ENCODE peak calls at places on chromosomes 2 and 18, in five cellular contexts. L is brain microvascular endothelial cell, W is RWPE1, B is choroid plexus epithelial cell, V is fibroblast of pulmonary artery. R is an unnamed sample.

GRCh38 chr2:70647873-70648481 is 94.4 kb upstream of the TGFA start:
- DNase-seq in L (peak), W (peak), B (peak), V (peak), R (peak)

GRCh38 chr2:240630771-240631560 is 5.7 kb downstream of the GPR35 start:
- DNase-seq in L (no peak), W (no peak), B (no peak), V (no peak), R (no peak)

GRCh38 chr18:26192233-26192632 is 34.0 kb upstream of the TAF4B start:
- DNase-seq in L (no peak), W (no peak), B (no peak), V (no peak), R (no peak)

GRCh38 chr2:170088776-170089175 is 89.2 kb upstream of the MYO3B start:
- DNase-seq in L (no peak), W (no peak), B (no peak), V (peak), R (no peak)

GRCh38 chr18:35982404-35983114 is 10.1 kb downstream of the RMP24 start:
- DNase-seq in L (peak), W (no peak), B (peak), V (peak), R (peak)

GRCh38 chr2:135916232-135916631 is 40.0 kb upstream of the MCM6 start:
- DNase-seq in L (no peak), W (peak), B (peak), V (peak), R (peak)

GRCh38 chr2:180004731-180005130 is 2.4 kb downstream of the CWC22 start:
- DNase-seq in L (no peak), W (no peak), B (no peak), V (no peak), R (no peak)

GRCh38 chr2:2848621-2849443 is 517.8 kb upstream of the MYT1L start:
- DNase-seq in L (no peak), W (no peak), B (no peak), V (no peak), R (no peak)

GRCh38 chr2:72579595-72580180 is 246.1 kb downstream of the EXOC6B start:
- DNase-seq in L (no peak), W (peak), B (peak), V (peak), R (peak)

GRCh38 chr2:128308889-128309288 is 9.8 kb downstream of the HS6ST1 start:
- DNase-seq in L (no peak), W (no peak), B (no peak), V (no peak), R (no peak)

GRCh38 chr2:192499476-192499875 is 304.7 kb upstream of the TMEFF2 start:
- DNase-seq in L (no peak), W (peak), B (peak), V (peak), R (peak)

GRCh38 chr2:143730155-143730949 is 601.1 kb downstream of the ARHGAP15 start:
- DNase-seq in L (peak), W (peak), B (peak), V (no peak), R (no peak)

GRCh38 chr2:29050591-29050990 is 23.7 kb downstream of the PCARE start:
- DNase-seq in L (no peak), W (no peak), B (no peak), V (no peak), R (no peak)

GRCh38 chr2:173631123-173631450 is 276.4 kb downstream of the CDCA7 start:
- DNase-seq in L (peak), W (no peak), B (peak), V (peak), R (no peak)

GRCh38 chr18:79397288-79397829 is 1.6 kb downstream of the NFATC1 start:
- DNase-seq in L (no peak), W (no peak), B (no peak), V (no peak), R (no peak)

GRCh38 chr18:79395308-79395640 is 456 bp upstream of the NFATC1 start:
- DNase-seq in L (no peak), W (no peak), B (no peak), V (no peak), R (no peak)

GRCh38 chr18:79397830-79398761 is 2.4 kb downstream of the NFATC1 start:
- DNase-seq in L (no peak), W (no peak), B (no peak), V (no peak), R (no peak)

GRCh38 chr18:79395761-79396404 is at the start of gene NFATC1:
- DNase-seq in L (peak), W (peak), B (peak), V (peak), R (no peak)

GRCh38 chr18:79396431-79397287 is 929 bp downstream of the NFATC1 start:
- DNase-seq in L (no peak), W (peak), B (peak), V (peak), R (no peak)
- TF ChIP-seq CTCF in L (peak), W (peak), B (no peak), V (no peak), R (peak)

GRCh38 chr2:45044916-45045315 is 35.7 kb upstream of the SIX2 start:
- DNase-seq in L (no peak), W (no peak), B (no peak), V (no peak), R (no peak)
- TF ChIP-seq CTCF in L (no peak), W (no peak), B (no peak), V (no peak), R (no peak)

GRCh38 chr18:67516432-67517223 is at the start of gene DSEL:
- DNase-seq in L (peak), W (peak), B (peak), V (peak), R (peak)
- TF ChIP-seq CTCF in L (no peak), W (no peak), B (no peak), V (no peak), R (no peak)

GRCh38 chr18:23667114-23667513 is 4.4 kb upstream of the ANKRD29 start:
- DNase-seq in L (no peak), W (no peak), B (no peak), V (no peak), R (no peak)
- TF ChIP-seq CTCF in L (no peak), W (no peak), B (no peak), V (no peak), R (no peak)